ENCODE peak calls at places on chromosomes 6 and 20, in four cellular contexts. X is HepG2, J is A549, U is K562. F is an unnamed sample.

GRCh38 chr6:115891111-115891669 is 169.5 kb downstream of the FRK start:
- DNase-seq in U (no peak), J (peak), X (no peak), F (no peak)

GRCh38 chr6:21935561-21936028 is 342.0 kb downstream of the SOX4 start:
- DNase-seq in J (no peak), X (peak), U (peak), F (peak)

GRCh38 chr6:79385893-79386292 is 151.3 kb downstream of the LCA5 start:
- DNase-seq in J (no peak), U (no peak), X (no peak), F (no peak)

GRCh38 chr6:134806151-134806550 is 143.8 kb downstream of the ALDH8A1 start:
- DNase-seq in X (no peak), J (no peak), U (no peak), F (no peak)

GRCh38 chr6:156988276-156989158 is 211.3 kb downstream of the ARID1B start:
- DNase-seq in J (no peak), X (peak), U (peak), F (no peak)

GRCh38 chr20:63692436-63693078 is 3.9 kb upstream of the TNFRSF6B start:
- DNase-seq in U (no peak), J (no peak), X (no peak), F (no peak)

GRCh38 chr20:50356522-50356880 is 153.7 kb upstream of the PTPN1 start:
- DNase-seq in J (no peak), X (no peak), U (no peak), F (no peak)

GRCh38 chr20:20267685-20268429 is 100.0 kb upstream of the INSM1 start:
- DNase-seq in X (no peak), U (no peak), J (no peak), F (no peak)

GRCh38 chr6:125904871-125905270 is 51.7 kb upstream of the HINT3 start:
- DNase-seq in X (no peak), U (no peak), J (no peak), F (no peak)

GRCh38 chr6:135651964-135652755 is 154.6 kb upstream of the AHI1 start:
- DNase-seq in U (no peak), X (no peak), J (no peak), F (no peak)

GRCh38 chr6:17303444-17303843 is 22.3 kb downstream of the RBM24 start:
- DNase-seq in X (no peak), U (no peak), J (no peak), F (no peak)

GRCh38 chr6:63014290-63014689 is 197.0 kb upstream of the FKBP1C start:
- DNase-seq in X (no peak), J (no peak), U (no peak), F (no peak)
- TF ChIP-seq RFX5 in X (no peak), J (no peak), U (no peak), F (no peak)

GRCh38 chr20:53662595-53662994 is 69.0 kb upstream of the ZNF217 start:
- DNase-seq in J (no peak), U (no peak), X (no peak), F (no peak)

GRCh38 chr20:53658327-53658726 is 64.7 kb upstream of the ZNF217 start:
- DNase-seq in X (no peak), U (no peak), J (no peak), F (no peak)

GRCh38 chr20:53658973-53659372 is 65.3 kb upstream of the ZNF217 start:
- DNase-seq in U (no peak), X (no peak), J (no peak), F (no peak)

GRCh38 chr20:53660078-53660909 is 66.7 kb upstream of the ZNF217 start:
- DNase-seq in U (no peak), X (no peak), J (peak), F (no peak)

DNA sequence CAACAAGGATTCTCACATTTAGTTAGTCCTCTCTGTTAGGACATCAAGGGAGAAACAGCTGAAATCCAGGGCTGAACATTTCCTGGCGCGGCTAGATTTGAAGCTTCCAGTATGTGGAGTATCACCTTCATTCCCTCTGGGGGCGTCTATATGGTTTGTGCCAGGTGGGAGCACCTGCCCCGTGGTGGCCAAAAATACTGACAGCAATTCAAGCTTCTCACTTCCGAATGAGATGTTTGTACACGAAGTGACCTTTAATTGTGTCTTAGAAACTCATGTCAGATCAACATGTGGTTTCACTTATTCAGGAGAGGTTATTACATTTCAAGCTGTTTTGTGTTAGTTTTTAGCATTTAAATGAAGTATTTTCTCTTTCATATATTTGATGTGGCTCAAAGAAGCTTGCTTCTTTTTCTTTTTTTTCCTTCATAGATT is 67.3 kb upstream of the ZNF217 start:
- DNase-seq in X (no peak), U (no peak), J (no peak), F (no peak)
- TF ChIP-seq JUN in X (no peak), U (no peak), J (no peak), F (no peak)

GRCh38 chr6:106519460-106520394 is 109.6 kb downstream of the RTN4IP1 start:
- DNase-seq in J (peak), X (no peak), U (peak), F (no peak)

GRCh38 chr6:106522557-106522956 is 106.7 kb downstream of the RTN4IP1 start:
- DNase-seq in U (no peak), J (no peak), X (no peak), F (no peak)

GRCh38 chr6:106518748-106519147 is 110.5 kb downstream of the RTN4IP1 start:
- DNase-seq in U (no peak), X (no peak), J (no peak), F (no peak)

GRCh38 chr6:106517699-106518098 is 111.6 kb downstream of the RTN4IP1 start:
- DNase-seq in U (no peak), J (no peak), X (no peak), F (no peak)

GRCh38 chr6:106520711-106521367 is 108.5 kb downstream of the RTN4IP1 start:
- DNase-seq in U (peak), X (no peak), J (no peak), F (no peak)
- TF ChIP-seq POLR2A in U (no peak), X (no peak), J (no peak), F (no peak)

GRCh38 chr6:144190593-144190992 is 40.3 kb downstream of the STX11 start:
- DNase-seq in X (no peak), U (no peak), J (no peak), F (no peak)

GRCh38 chr6:144197919-144198318 is 47.6 kb downstream of the STX11 start:
- DNase-seq in U (no peak), J (no peak), X (no peak), F (no peak)

GRCh38 chr6:144190051-144190450 is 39.7 kb downstream of the STX11 start:
- DNase-seq in J (no peak), U (no peak), X (no peak), F (no peak)

GRCh38 chr6:144194293-144194828 is 44.0 kb downstream of the STX11 start:
- DNase-seq in U (no peak), J (no peak), X (no peak), F (no peak)

GRCh38 chr6:144195671-144196070 is 45.4 kb downstream of the STX11 start:
- DNase-seq in X (no peak), U (no peak), J (no peak), F (no peak)
- TF ChIP-seq RFX5 in X (no peak), U (no peak), J (no peak), F (no peak)

GRCh38 chr6:11909696-11910132 is 102.4 kb upstream of the HIVEP1 start:
- DNase-seq in U (no peak), X (no peak), J (no peak), F (no peak)
- TF ChIP-seq JUN in U (no peak), X (no peak), J (no peak), F (no peak)

DNA sequence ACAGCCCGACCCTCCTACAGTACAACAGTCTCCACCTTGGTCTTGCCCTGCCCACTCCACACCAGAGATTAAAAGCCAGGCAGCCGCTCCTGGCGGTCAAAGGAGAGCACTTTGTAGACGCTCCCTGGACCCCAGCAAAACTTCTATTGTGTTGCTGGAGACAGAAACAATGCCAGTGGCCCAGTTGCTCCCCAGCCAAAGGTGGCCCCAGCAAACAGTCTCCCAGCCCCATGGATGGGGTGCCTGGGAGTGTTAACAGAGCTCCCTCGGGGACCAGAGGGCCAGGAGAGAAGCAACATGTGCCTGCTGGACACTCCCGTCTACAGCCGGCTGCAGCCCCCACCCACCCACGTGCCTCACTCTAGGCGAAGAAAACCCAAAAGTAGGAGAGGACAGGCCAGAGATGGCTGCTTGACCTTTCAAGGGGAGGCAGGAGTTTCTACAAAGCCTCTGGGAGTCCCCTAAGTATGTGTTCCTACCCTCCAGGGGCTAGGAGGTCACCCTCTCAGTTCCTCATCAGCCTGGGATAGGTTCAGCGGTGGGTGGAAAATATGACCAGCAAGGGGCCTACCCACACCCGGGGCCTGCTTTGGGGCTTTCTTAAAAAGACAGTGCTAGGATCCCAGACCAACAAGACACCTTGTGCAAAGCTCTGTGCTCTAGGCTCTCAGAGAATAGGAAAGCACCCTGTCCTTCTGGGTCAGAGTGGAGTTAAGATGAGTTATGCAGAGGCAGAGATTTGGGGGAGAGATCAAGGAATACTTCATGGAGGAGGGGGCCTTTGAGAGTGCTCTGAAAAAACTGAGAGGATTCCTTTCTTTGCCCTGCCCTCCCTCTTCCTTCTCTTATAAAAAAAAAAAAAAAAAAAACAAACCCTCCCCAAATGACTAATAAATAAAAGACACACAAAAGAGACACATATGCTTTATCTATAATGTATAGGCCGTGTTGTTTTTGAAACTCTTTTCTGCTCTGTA is 19.0 kb upstream of the PREX1 start:
- DNase-seq in X (no peak), U (peak), J (no peak), F (peak)
- TF ChIP-seq POLR2A in X (no peak), U (no peak), J (no peak), F (no peak)

GRCh38 chr6:154112181-154112809 is 73.3 kb downstream of the OPRM1 start:
- DNase-seq in X (no peak), J (no peak), U (no peak), F (no peak)
- TF ChIP-seq RFX5 in X (no peak), J (no peak), U (no peak), F (no peak)

GRCh38 chr6:140182819-140183218 is 808.4 kb upstream of the CITED2 start:
- DNase-seq in J (no peak), X (no peak), U (no peak), F (no peak)

GRCh38 chr6:140178550-140179334 is 804.3 kb upstream of the CITED2 start:
- DNase-seq in J (no peak), U (no peak), X (no peak), F (no peak)

GRCh38 chr6:140175486-140175885 is 801.0 kb upstream of the CITED2 start:
- DNase-seq in X (no peak), U (no peak), J (no peak), F (no peak)

GRCh38 chr6:140183881-140184280 is 809.4 kb upstream of the CITED2 start:
- DNase-seq in J (no peak), X (no peak), U (no peak), F (no peak)

DNA sequence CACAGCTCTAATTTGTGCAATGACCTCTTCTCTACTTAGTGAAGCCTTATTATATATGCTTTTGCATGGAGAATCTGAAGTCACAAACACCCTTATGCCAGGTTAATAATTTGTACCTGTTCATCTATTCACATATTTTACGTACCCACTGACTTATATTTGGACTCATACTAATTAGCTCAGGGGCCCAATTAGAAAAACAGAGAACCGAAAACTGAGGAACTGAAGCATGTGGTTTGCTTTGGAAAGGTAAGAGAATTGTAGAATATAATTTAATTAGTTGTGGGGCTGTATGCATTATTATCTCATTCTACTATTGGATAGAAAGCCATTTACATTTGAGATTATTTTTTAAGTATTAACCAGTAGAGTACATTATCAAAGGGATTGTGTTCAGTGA is 805.9 kb upstream of the CITED2 start:
- DNase-seq in J (no peak), X (no peak), U (no peak), F (no peak)
- TF ChIP-seq JUN in J (no peak), X (no peak), U (no peak), F (no peak)

F was measured in H1.